ENCODE peak calls at places on chromosome 4, in six cellular contexts. S, F, N, K, J and W are unnamed samples.

GRCh38 chr4:42412251-42412650 is 15.0 kb downstream of the SHISA3 start:
- DNase-seq in F (no peak), N (no peak), S (peak), K (no peak), J (no peak), W (no peak)

GRCh38 chr4:136036744-136037143 is 1495.5 kb downstream of the PCDH18 start:
- DNase-seq in K (no peak), N (no peak), F (no peak), S (no peak), J (no peak), W (no peak)

GRCh38 chr4:33746979-33747378 is 2497.3 kb downstream of the ARAP2 start:
- DNase-seq in N (no peak), S (no peak), F (no peak), J (no peak), K (no peak), W (no peak)

GRCh38 chr4:186891859-186892486 is 168.3 kb upstream of the FAT1 start:
- DNase-seq in K (no peak), F (no peak), N (peak), J (no peak), S (no peak), W (no peak)

GRCh38 chr4:163164591-163164990 is 2.1 kb downstream of the NAF1 start:
- DNase-seq in K (no peak), S (no peak), F (no peak), J (no peak), N (no peak), W (no peak)

GRCh38 chr4:138230048-138230447 is 12.1 kb downstream of the SLC7A11 start:
- DNase-seq in F (no peak), S (no peak), K (no peak), N (no peak), J (no peak), W (no peak)

GRCh38 chr4:137949746-137950145 is 292.4 kb downstream of the SLC7A11 start:
- DNase-seq in S (no peak), N (no peak), K (no peak), F (no peak), J (no peak), W (no peak)

GRCh38 chr4:145177906-145178538 is 2.4 kb downstream of the OTUD4 start:
- DNase-seq in J (no peak), F (no peak), S (no peak), N (no peak), K (no peak), W (no peak)

GRCh38 chr4:48228887-48229462 is 40.7 kb downstream of the TEC start:
- DNase-seq in N (no peak), J (no peak), K (no peak), S (no peak), F (no peak), W (no peak)

GRCh38 chr4:142406917-142407501 is 439.1 kb downstream of the INPP4B start:
- DNase-seq in F (no peak), N (no peak), J (peak), S (no peak), K (peak), W (no peak)

GRCh38 chr4:41992967-41993857 is 2.9 kb downstream of the SLC30A9 start:
- DNase-seq in S (no peak), J (no peak), F (no peak), N (no peak), K (no peak), W (no peak)

GRCh38 chr4:110484767-110485166 is 8.8 kb downstream of the ENPEP start:
- DNase-seq in F (no peak), S (peak), N (no peak), J (no peak), K (no peak), W (no peak)

GRCh38 chr4:8278009-8278395 is 8.4 kb downstream of the HTRA3 start:
- DNase-seq in J (no peak), F (no peak), S (no peak), K (no peak), N (peak), W (no peak)

GRCh38 chr4:141275834-141276233 is 55.1 kb downstream of the ZNF330 start:
- DNase-seq in N (no peak), F (no peak), S (peak), J (no peak), K (no peak), W (no peak)

GRCh38 chr4:168503652-168504362 is 7.0 kb downstream of the PALLD start:
- DNase-seq in S (no peak), K (no peak), N (peak), F (no peak), J (no peak), W (no peak)

GRCh38 chr4:33649015-33649414 is 2595.3 kb downstream of the ARAP2 start:
- DNase-seq in N (no peak), J (no peak), S (no peak), F (no peak), K (no peak), W (no peak)

GRCh38 chr4:185224597-185224996 is 15.2 kb downstream of the SNX25 start:
- DNase-seq in F (no peak), J (no peak), S (no peak), K (no peak), N (no peak), W (no peak)

GRCh38 chr4:185229021-185229818 is 19.8 kb downstream of the SNX25 start:
- DNase-seq in J (no peak), S (no peak), K (no peak), F (no peak), N (no peak), W (no peak)

GRCh38 chr4:185222598-185222997 is 13.2 kb downstream of the SNX25 start:
- DNase-seq in S (no peak), J (no peak), K (no peak), F (no peak), N (no peak), W (no peak)

GRCh38 chr4:185227713-185228278 is 18.4 kb downstream of the SNX25 start:
- DNase-seq in N (no peak), S (no peak), J (no peak), K (no peak), F (no peak), W (no peak)

DNA sequence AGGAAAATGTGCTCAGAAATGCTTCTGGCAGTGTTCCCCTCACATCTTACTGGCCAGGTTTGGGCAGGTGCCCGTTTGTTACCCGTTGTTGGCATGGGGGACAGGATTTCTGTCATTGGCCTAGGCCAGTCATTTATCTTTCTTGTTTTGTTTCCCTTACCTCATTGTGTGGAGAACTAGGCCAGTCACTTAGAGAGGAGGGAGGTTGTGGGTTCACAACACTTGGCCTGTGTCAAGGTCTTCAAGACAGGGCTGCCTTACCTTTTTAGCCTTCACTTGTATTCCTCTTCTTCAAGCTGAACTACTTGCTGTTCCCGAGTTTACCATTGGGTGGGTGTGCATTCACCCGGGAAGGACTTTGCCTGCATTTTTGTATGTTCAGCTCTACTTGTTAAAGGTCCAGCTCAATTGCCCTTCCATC is 17.7 kb downstream of the SNX25 start:
- DNase-seq in S (no peak), J (no peak), N (no peak), K (no peak), F (no peak), W (no peak)
- TF ChIP-seq CTCF in S (no peak), J (no peak), N (no peak), K (no peak), F (no peak), W (no peak)

DNA sequence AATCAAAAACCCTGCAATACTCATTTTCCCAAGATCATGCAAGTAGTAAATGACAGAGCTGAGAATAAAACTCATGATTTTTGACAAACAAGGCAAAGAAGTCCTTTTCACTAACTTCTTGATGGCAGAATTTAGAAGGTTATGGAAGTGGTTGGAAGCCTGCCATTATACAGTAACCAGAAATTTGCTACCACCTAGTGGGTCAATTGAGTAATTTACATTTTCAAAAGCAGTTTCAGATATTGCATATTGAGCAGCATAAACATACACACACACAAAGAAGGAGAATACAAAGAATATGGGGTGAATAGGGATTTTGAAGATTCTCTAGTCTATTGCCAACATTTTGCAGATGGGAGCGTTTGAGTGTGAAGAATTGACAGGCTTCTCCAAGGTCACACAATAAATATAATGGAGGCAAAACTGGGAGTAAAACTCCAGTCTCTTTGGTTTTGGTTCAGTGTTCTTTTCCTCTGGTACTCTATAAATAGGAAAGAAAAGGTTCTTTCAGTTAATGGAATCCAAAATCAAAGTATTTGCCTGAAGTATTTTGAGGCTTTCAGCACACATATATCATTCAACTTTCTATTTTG is 70.2 kb downstream of the GC start:
- DNase-seq in F (no peak), S (no peak), N (no peak), J (no peak), K (peak), W (no peak)
- TF ChIP-seq CTCF in F (peak), S (peak), N (peak), J (peak), K (peak), W (no peak)

GRCh38 chr4:152779513-152780266 is at the start of the genes ARFIP1 and TIGD4:
- DNase-seq in S (peak), F (peak), N (peak), J (peak), K (peak), W (peak)
- TF ChIP-seq CTCF in S (peak), F (no peak), N (no peak), J (no peak), K (peak), W (no peak)

GRCh38 chr4:1243451-1244080 is 5.4 kb downstream of the CTBP1 start:
- DNase-seq in N (no peak), F (no peak), K (no peak), S (no peak), J (no peak), W (no peak)

GRCh38 chr4:1244081-1244977 is 4.6 kb downstream of the CTBP1 start:
- DNase-seq in K (no peak), J (no peak), S (no peak), F (no peak), N (no peak), W (no peak)

GRCh38 chr4:1245481-1246051 is 3.4 kb downstream of the CTBP1 start:
- DNase-seq in J (no peak), F (peak), K (no peak), N (no peak), S (no peak), W (peak)

GRCh38 chr4:1246111-1246881 is 2.6 kb downstream of the CTBP1 start:
- DNase-seq in N (peak), F (no peak), S (no peak), K (no peak), J (no peak), W (peak)

DNA sequence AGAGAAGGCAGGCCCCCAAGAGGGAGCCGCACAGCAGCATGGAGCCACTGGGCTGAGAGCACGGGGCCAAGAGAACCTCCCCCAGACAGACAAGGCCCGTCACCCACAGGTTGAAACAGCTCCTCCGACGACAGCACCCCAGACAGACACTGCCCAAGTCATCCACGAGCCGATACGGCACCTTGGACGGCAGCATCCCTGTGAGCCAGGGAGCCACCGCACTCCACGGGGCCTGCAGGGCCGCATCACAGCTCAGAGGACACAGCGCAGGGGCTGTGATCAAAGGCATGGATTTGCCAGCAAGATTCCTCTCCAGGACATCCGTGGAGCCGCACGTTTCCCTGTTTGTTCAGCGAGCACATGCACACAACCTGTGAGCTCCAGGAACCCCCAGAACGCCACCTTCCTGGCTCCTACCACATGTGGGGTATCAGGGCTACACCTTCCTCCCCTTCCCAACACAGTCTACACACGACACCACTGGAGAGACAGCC is 3.9 kb downstream of the CTBP1 start:
- DNase-seq in N (no peak), J (no peak), S (no peak), K (no peak), F (no peak), W (peak)
- TF ChIP-seq CTCF in N (no peak), J (no peak), S (no peak), K (no peak), F (no peak), W (no peak)